ENCODE peak calls at places on chromosomes 3 and 15, in seven cellular contexts. I, T, B, Y, K, S and A are unnamed samples.

GRCh38 chr15:49410660-49411059 is 12.4 kb upstream of the FGF7 start:
- DNase-seq in I (no peak), T (no peak), B (no peak), Y (no peak), K (no peak), S (no peak), A (no peak)

GRCh38 chr3:190532626-190533155 is 18.8 kb downstream of the IL1RAP start:
- DNase-seq in I (no peak), T (no peak), B (no peak), Y (no peak), K (no peak), S (no peak), A (no peak)

GRCh38 chr3:6799264-6799915 is 61.5 kb upstream of the GRM7 start:
- DNase-seq in I (peak), T (peak), B (peak), Y (no peak), K (peak), S (no peak), A (no peak)

GRCh38 chr15:66901336-66902100 is 163.9 kb upstream of the SMAD3 start:
- DNase-seq in I (no peak), T (no peak), B (peak), Y (no peak), K (no peak), S (no peak), A (no peak)

GRCh38 chr3:115470254-115470653 is 153.1 kb upstream of the GAP43 start:
- DNase-seq in I (no peak), T (no peak), B (no peak), Y (no peak), K (no peak), S (no peak), A (no peak)

GRCh38 chr3:53708001-53708621 is 138.1 kb downstream of the CHDH start:
- DNase-seq in I (no peak), T (no peak), B (no peak), Y (no peak), K (no peak), S (no peak), A (no peak)

GRCh38 chr3:46845397-46845859 is 17.8 kb downstream of the MYL3 start:
- DNase-seq in I (no peak), T (no peak), B (peak), Y (no peak), K (no peak), S (no peak), A (no peak)

GRCh38 chr3:161423911-161424522 is 52.7 kb upstream of the SPTSSB start:
- DNase-seq in I (no peak), T (no peak), B (peak), Y (no peak), K (peak), S (no peak), A (no peak)

GRCh38 chr15:94282269-94283250 is 51.2 kb downstream of the MCTP2 start:
- DNase-seq in I (no peak), T (no peak), B (no peak), Y (no peak), K (no peak), S (no peak), A (no peak)

GRCh38 chr3:115523467-115523866 is 99.8 kb upstream of the GAP43 start:
- DNase-seq in I (no peak), T (no peak), B (no peak), Y (no peak), K (no peak), S (no peak), A (no peak)

GRCh38 chr3:112132975-112133448 is at the start of gene GCSAM:
- DNase-seq in I (peak), T (no peak), B (no peak), Y (peak), K (no peak), S (peak), A (peak)

GRCh38 chr3:16013563-16013962 is 160.9 kb upstream of the GALNT15 start:
- DNase-seq in I (peak), T (no peak), B (no peak), Y (no peak), K (no peak), S (no peak), A (no peak)

GRCh38 chr3:109806929-109807328 is 469.6 kb upstream of the DPPA4 start:
- DNase-seq in I (peak), T (no peak), B (peak), Y (peak), K (peak), S (peak), A (no peak)

GRCh38 chr3:43288366-43288765 is 2.0 kb downstream of the SNRK start:
- DNase-seq in I (no peak), T (no peak), B (no peak), Y (no peak), K (peak), S (no peak), A (no peak)

GRCh38 chr15:42155546-42156265 is 730 bp downstream of the PLA2G4F start:
- DNase-seq in I (peak), T (no peak), B (no peak), Y (no peak), K (no peak), S (no peak), A (no peak)

GRCh38 chr3:71173421-71173975 is 410.0 kb downstream of the FOXP1 start:
- DNase-seq in I (no peak), T (no peak), B (peak), Y (no peak), K (no peak), S (no peak), A (no peak)

GRCh38 chr3:126963261-126964190 is 19.4 kb upstream of the PLXNA1 start:
- DNase-seq in I (no peak), T (peak), B (no peak), Y (no peak), K (no peak), S (no peak), A (no peak)

GRCh38 chr3:111715911-111716523 is 120.9 kb upstream of the ZBED2 start:
- DNase-seq in I (no peak), T (peak), B (peak), Y (no peak), K (no peak), S (no peak), A (no peak)

GRCh38 chr3:189365609-189366564 is 194.1 kb downstream of the TPRG1 start:
- DNase-seq in I (no peak), T (no peak), B (no peak), Y (no peak), K (no peak), S (no peak), A (no peak)

GRCh38 chr3:30293621-30294240 is 312.7 kb upstream of the TGFBR2 start:
- DNase-seq in I (no peak), T (no peak), B (no peak), Y (no peak), K (no peak), S (no peak), A (no peak)

GRCh38 chr3:42369304-42369703 is 41.1 kb downstream of the LYZL4 start:
- DNase-seq in I (no peak), T (no peak), B (no peak), Y (no peak), K (no peak), S (no peak), A (no peak)

GRCh38 chr15:27486036-27486435 is 515.1 kb downstream of the GABRG3 start:
- DNase-seq in I (no peak), T (no peak), B (no peak), Y (no peak), K (no peak), S (no peak), A (no peak)